ENCODE peak calls at places on chromosomes 6 and 20, in ten cellular contexts. L, F, A, M, I, O, V, Z, G and E are unnamed samples. For H3K4me1 and H3K9me3, the result is how much of the 10 kb centered on the place peaks cover.

GRCh38 chr6:147287869-147288271 is 83.7 kb downstream of the STXBP5 start:
- DNase-seq in Z (no peak), I (no peak), A (no peak), V (no peak), O (peak), G (no peak), L (peak), F (peak), M (no peak), E (no peak)

GRCh38 chr6:123812621-123813020 is 9.0 kb downstream of the NKAIN2 start:
- DNase-seq in O (no peak), G (no peak), F (no peak), I (no peak), M (no peak), V (no peak), Z (no peak), A (no peak), L (no peak), E (no peak)

GRCh38 chr6:168534265-168534664 is 93.3 kb downstream of the SMOC2 start:
- DNase-seq in A (no peak), V (no peak), L (no peak), M (no peak), Z (no peak), O (no peak), I (no peak), F (no peak), G (no peak), E (no peak)

GRCh38 chr6:112149236-112149635 is 61.8 kb downstream of the FAM229B start:
- DNase-seq in F (no peak), Z (no peak), O (peak), I (no peak), A (no peak), L (no peak), V (no peak), M (no peak), G (no peak), E (no peak)

GRCh38 chr6:46626228-46626909 is 26.2 kb downstream of the CYP39A1 start:
- DNase-seq in F (peak), M (no peak), Z (no peak), A (no peak), O (peak), I (no peak), G (no peak), V (no peak), L (peak), E (no peak)

GRCh38 chr20:62814060-62814708 is 2.7 kb upstream of the COL9A3 start:
- DNase-seq in Z (no peak), M (no peak), I (no peak), A (no peak), L (no peak), V (no peak), F (no peak), O (no peak), G (no peak), E (no peak)

GRCh38 chr20:32474967-32475819 is 109.9 kb downstream of the NOL4L start:
- DNase-seq in M (peak), G (peak), L (peak), A (no peak), F (peak), I (peak), O (peak), V (peak), Z (peak), E (peak)

GRCh38 chr6:118893095-118893881 is 664 bp upstream of the ASF1A start:
- DNase-seq in Z (peak), F (peak), M (no peak), I (peak), O (peak), G (peak), L (peak), V (no peak), A (no peak), E (peak)

GRCh38 chr20:33373735-33374605 is 27.3 kb downstream of the CDK5RAP1 start:
- DNase-seq in G (no peak), Z (no peak), M (peak), F (peak), V (no peak), I (no peak), L (peak), O (peak), A (no peak), E (no peak)

GRCh38 chr20:49979030-49979832 is 3.5 kb upstream of the SNAI1 start:
- DNase-seq in A (no peak), Z (peak), O (peak), V (no peak), G (peak), F (peak), M (peak), L (peak), I (peak), E (peak)

GRCh38 chr6:111624391-111625098 is 18.9 kb upstream of the TRAF3IP2 start:
- DNase-seq in A (no peak), M (no peak), I (no peak), O (no peak), L (peak), G (no peak), V (no peak), F (no peak), Z (no peak), E (no peak)

GRCh38 chr20:23270427-23270911 is 80.1 kb upstream of the NXT1 start:
- DNase-seq in A (no peak), I (peak), V (no peak), F (peak), M (no peak), L (no peak), O (peak), Z (no peak), G (no peak), E (no peak)

GRCh38 chr6:142013286-142013685 is 119.4 kb upstream of the GJE1 start:
- DNase-seq in G (no peak), L (peak), V (no peak), M (no peak), O (peak), I (no peak), F (peak), A (no peak), Z (no peak), E (no peak)
- H3K4me1 ChIP-seq in G (under half), L (under half), V (under half), M (under half), O (under half), I (under half), F (half or more), A (under half), Z (under half), E (under half)

GRCh38 chr6:162118706-162119105 is 608.9 kb downstream of the PRKN start:
- DNase-seq in O (no peak), V (no peak), F (peak), G (no peak), L (no peak), M (no peak), Z (no peak), A (no peak), I (no peak), E (no peak)
- H3K4me3 ChIP-seq in O (no peak), V (no peak), F (no peak), G (no peak), L (no peak), M (no peak), Z (no peak), A (no peak), I (no peak), E (no peak)

DNA sequence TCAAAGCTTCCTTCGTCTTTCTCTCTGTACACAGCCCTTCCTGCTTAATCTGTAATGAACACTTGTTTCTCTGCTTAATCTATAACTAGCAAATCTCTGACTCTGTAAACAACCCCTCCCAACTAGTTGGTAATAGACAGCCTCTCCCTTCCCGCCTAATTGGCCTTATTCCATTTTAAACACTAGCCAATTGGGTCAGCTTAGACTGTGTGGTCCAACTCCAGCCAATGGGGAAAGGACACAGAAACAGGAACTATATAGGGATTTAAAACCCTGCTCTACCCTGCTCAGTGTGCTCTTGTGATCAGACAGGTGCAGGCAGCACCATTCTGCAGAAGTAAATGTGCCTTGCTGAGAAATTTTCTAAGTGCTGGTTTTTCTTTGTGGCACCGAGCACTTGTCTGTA is 18.5 kb downstream of the CHD6 start:
- DNase-seq in I (no peak), A (no peak), O (no peak), Z (no peak), F (no peak), L (no peak), M (no peak), G (no peak), V (no peak), E (no peak)
- H3K9me3 ChIP-seq in I (under half), A (under half), O (under half), Z (under half), F (under half), L (under half), M (under half), G (under half), V (under half), E (under half)

DNA sequence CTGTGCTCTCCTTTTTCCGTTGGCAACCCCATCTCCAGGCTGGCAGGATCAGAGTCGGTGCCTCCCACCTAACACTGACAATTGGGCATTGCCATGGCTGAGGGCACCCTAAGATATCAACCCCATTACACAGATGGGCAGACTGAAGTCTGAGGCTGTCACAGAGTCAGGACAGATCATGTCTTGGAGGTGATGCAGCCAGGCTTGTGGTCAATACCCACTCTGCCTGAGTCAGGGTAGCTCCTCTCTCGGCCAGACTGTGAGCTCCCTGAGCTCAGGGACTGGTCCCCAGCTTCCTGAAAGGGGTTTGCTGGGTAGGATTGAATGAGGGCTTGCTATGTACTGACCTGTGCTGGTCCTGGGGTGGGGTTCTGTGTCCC is 59.5 kb downstream of the MRPL14 start:
- DNase-seq in V (no peak), Z (no peak), O (no peak), A (no peak), G (no peak), F (no peak), L (no peak), I (no peak), M (no peak), E (no peak)
- H3K4me1 ChIP-seq in V (under half), Z (under half), O (under half), A (under half), G (under half), F (under half), L (under half), I (under half), M (under half), E (under half)

GRCh38 chr6:39224523-39225182 is 4.6 kb downstream of the KCNK5 start:
- DNase-seq in A (no peak), Z (peak), G (no peak), O (no peak), L (no peak), V (no peak), F (no peak), I (no peak), M (peak), E (no peak)

GRCh38 chr6:39225543-39225942 is 3.7 kb downstream of the KCNK5 start:
- DNase-seq in Z (peak), M (peak), O (no peak), F (no peak), L (no peak), A (no peak), V (no peak), G (no peak), I (no peak), E (peak)

GRCh38 chr6:39221746-39222641 is 7.3 kb downstream of the KCNK5 start:
- DNase-seq in I (no peak), O (no peak), V (no peak), A (no peak), M (no peak), G (no peak), F (no peak), Z (no peak), L (no peak), E (no peak)

GRCh38 chr6:39224058-39224457 is 5.2 kb downstream of the KCNK5 start:
- DNase-seq in Z (no peak), O (no peak), L (no peak), F (no peak), M (no peak), V (no peak), I (no peak), G (no peak), A (no peak), E (peak)

DNA sequence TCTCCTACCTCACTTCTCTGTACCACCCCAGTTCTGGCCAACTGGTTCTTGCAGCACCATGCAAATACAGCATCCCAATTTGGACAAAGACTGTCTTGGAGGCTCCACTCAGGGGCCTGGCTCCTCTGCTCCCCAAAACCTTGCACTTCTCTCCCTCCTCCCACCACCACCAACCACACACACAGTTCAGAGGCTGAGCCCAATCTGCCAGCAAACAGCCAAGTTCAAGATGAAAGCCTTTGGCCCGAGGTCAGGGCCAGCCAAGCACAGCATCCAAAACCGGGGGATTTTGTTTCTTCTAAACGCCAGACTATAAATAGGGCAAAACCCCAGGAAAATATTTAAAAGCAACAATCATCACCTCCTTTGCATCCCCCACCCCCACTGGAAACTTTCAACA is 5.7 kb downstream of the KCNK5 start:
- DNase-seq in A (no peak), Z (no peak), L (no peak), F (no peak), G (no peak), O (no peak), V (no peak), I (no peak), M (no peak), E (peak)
- H3K4me3 ChIP-seq in A (no peak), Z (no peak), L (no peak), F (no peak), G (no peak), O (no peak), V (no peak), I (no peak), M (no peak), E (no peak)